ENCODE peak calls at places on chromosomes 6 and 20, in six cellular contexts. I is CD4-positive, alpha-beta T cell; T is AG09319; H is mesothelial cell of epicardium; G is neural progenitor cell; X is cardiac fibroblast. K is an unnamed sample.

GRCh38 chr20:4597215-4597614 is 124.5 kb upstream of the PRND start:
- DNase-seq in H (no peak), X (no peak), G (no peak), T (no peak), I (no peak), K (no peak)

GRCh38 chr6:75376347-75377024 is 91.9 kb upstream of the TMEM30A start:
- DNase-seq in X (peak; percentile 59), H (no peak), T (no peak), G (no peak), I (no peak), K (peak; percentile 34)

GRCh38 chr6:44051516-44051915 is 75.7 kb downstream of the MRPL14 start:
- DNase-seq in G (no peak), I (no peak), X (peak; percentile 74), T (no peak), H (no peak), K (peak; percentile 76)

GRCh38 chr6:137432054-137432545 is 62.1 kb downstream of the OLIG3 start:
- DNase-seq in H (no peak), X (no peak), T (no peak), G (no peak), I (no peak), K (no peak)

GRCh38 chr6:157556671-157557430 is 175.9 kb downstream of the ZDHHC14 start:
- DNase-seq in G (no peak), T (no peak), H (no peak), I (no peak), X (no peak), K (no peak)

GRCh38 chr20:2697768-2698167 is 5.2 kb downstream of the EBF4 start:
- DNase-seq in I (no peak), X (no peak), H (no peak), G (no peak), T (no peak), K (no peak)

GRCh38 chr6:123803862-123804681 is at the start of gene NKAIN2:
- DNase-seq in X (no peak), H (peak; percentile 25), T (no peak), G (peak; percentile 82), I (no peak), K (no peak)

GRCh38 chr20:47125553-47126373 is 230.7 kb downstream of the ZMYND8 start:
- DNase-seq in T (no peak), H (no peak), I (no peak), G (peak; percentile 79), X (peak; percentile 44), K (no peak)

GRCh38 chr6:167508919-167509852 is 184.3 kb downstream of the TTLL2 start:
- DNase-seq in T (no peak), G (no peak), I (no peak), H (no peak), X (no peak), K (no peak)

GRCh38 chr20:32896521-32897280 is 38.0 kb downstream of the EFCAB8 start:
- DNase-seq in G (no peak), I (no peak), T (no peak), X (no peak), H (no peak), K (no peak)

GRCh38 chr20:40993794-40994540 is 34.7 kb upstream of the TOP1 start:
- DNase-seq in X (peak; percentile 29), H (no peak), T (no peak), G (no peak), I (no peak), K (no peak)

GRCh38 chr6:159617444-159617843 is 75.6 kb downstream of the SOD2 start:
- DNase-seq in I (no peak), T (no peak), G (no peak), X (no peak), H (no peak), K (no peak)

DNA sequence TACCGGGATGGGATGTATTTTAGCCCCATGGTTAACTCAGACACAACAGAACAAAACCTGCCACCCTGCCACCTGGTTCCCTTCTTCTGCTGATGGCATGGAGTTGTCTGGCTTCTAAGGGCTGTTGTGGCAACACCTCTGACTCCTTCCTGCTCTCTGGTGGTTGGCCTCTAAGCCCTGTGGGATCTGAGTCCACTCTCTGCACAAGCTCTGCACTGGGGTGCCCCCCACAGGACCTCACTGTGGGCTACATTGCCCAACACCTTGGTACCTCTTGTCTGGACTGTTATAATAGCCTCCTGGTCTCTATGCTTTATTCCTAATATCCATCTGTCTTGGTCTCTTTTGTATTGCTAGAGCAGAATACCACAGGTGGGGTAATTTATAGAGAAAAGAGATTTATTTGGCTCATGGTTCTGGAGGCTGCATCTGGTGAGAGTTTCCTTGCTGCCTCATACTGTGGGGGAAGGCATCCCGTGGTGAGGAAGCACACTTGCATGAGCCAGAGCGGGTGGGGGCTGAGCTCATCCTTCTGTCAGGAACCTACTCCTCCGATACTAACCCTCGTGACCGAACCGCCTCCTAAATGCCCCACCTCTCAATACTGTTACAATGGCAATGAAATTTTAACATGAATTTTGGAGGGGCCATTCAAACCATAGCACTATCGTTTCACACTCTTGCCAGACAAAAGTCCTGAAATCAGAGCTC is 127.1 kb downstream of the PAX1 start:
- DNase-seq in H (no peak), X (no peak), T (no peak), G (no peak), I (no peak), K (no peak)
- TF ChIP-seq CTCF in H (no peak), X (no peak), T (no peak), G (no peak), I (no peak), K (no peak)

GRCh38 chr20:48431635-48432034 is 396.2 kb downstream of the PREX1 start:
- DNase-seq in H (no peak), T (no peak), G (no peak), X (no peak), I (no peak), K (no peak)
- TF ChIP-seq CTCF in H (no peak), T (no peak), G (no peak), X (no peak), I (no peak), K (no peak)

GRCh38 chr6:35737413-35738211 is 780 bp downstream of the ARMC12 start:
- DNase-seq in G (no peak), H (no peak), X (peak; percentile 91), I (no peak), T (peak; percentile 66), K (peak; percentile 83)
- TF ChIP-seq CTCF in G (peak; percentile 62), H (peak; percentile 68), X (peak; percentile 86), I (peak; percentile 78), T (peak; percentile 78), K (peak; percentile 87)

GRCh38 chr20:58555078-58555765 is 40.0 kb upstream of the APCDD1L start:
- DNase-seq in T (peak; percentile 27), X (peak; percentile 87), G (no peak), H (no peak), I (no peak), K (peak; percentile 91)

GRCh38 chr20:58556961-58557360 is 41.8 kb upstream of the APCDD1L start:
- DNase-seq in I (no peak), T (no peak), X (no peak), H (no peak), G (no peak), K (no peak)

GRCh38 chr20:58557713-58558335 is 42.6 kb upstream of the APCDD1L start:
- DNase-seq in G (no peak), I (no peak), T (no peak), X (no peak), H (no peak), K (no peak)

GRCh38 chr20:58559368-58559729 is 44.1 kb upstream of the APCDD1L start:
- DNase-seq in G (no peak), H (no peak), T (no peak), X (no peak), I (no peak), K (no peak)

DNA sequence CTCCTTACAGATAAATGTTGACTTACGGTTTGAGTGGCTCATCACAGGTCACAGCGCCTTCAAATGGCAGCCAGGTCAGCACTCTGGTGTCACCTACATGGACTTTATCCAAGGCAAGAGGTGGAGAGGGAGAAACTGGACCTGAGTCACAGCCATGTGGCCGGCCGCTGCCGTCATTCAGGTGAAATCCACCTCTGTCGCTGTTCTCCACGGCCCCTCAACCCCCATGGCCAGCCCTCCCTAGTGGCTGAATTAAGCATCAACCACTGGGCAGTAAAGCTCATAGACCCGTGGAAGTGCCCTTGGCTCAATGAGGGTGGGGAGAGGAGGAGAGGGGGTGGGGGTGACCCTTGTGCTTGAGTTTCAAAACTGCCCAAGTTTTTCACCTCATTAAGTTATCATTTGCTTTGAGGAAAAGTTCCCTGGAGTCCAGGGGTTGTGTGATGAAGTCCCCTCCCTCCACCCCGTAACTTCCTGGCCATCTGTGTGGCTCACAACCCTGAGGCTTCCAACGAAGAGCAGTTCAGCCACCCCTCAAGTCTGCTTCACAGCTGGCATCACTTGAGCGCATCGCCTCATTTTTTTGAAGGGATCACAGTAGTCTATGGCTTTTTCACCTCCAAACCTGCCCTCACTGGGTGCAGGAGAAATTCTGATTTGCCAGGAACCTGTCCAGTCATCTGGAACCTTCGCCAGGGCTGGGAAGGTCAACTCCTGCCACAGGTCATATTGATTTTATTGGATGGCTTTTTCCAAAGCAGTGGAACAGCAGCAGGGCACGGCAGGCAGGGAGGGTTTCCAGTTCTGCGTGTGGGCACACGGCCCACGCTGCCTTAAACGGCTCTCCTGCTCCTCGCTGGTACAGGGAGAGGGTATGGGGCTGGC is 43.5 kb upstream of the APCDD1L start:
- DNase-seq in X (no peak), H (no peak), T (no peak), G (no peak), I (no peak), K (no peak)
- TF ChIP-seq CTCF in X (no peak), H (no peak), T (no peak), G (peak; percentile 7), I (no peak), K (peak; percentile 22)

GRCh38 chr6:13406781-13407180 is 78.4 kb upstream of the TBC1D7 start:
- DNase-seq in X (peak; percentile 60), H (no peak), I (no peak), T (no peak), G (no peak), K (no peak)
- TF ChIP-seq CTCF in X (no peak), H (no peak), I (no peak), T (no peak), G (no peak), K (no peak)

GRCh38 chr20:10611357-10611756 is 62.4 kb downstream of the JAG1 start:
- DNase-seq in T (no peak), I (no peak), H (no peak), G (peak; percentile 75), X (peak; percentile 72), K (peak; percentile 27)
- TF ChIP-seq CTCF in T (peak; percentile 30), I (no peak), H (peak; percentile 18), G (peak; percentile 75), X (peak; percentile 64), K (peak; percentile 74)

GRCh38 chr20:1423625-1424106 is 30.8 kb upstream of the FKBP1A start:
- DNase-seq in I (no peak), G (peak; percentile 89), H (no peak), X (peak; percentile 78), T (no peak), K (peak; percentile 30)
- TF ChIP-seq CTCF in I (no peak), G (peak; percentile 54), H (no peak), X (peak; percentile 5), T (no peak), K (peak; percentile 15)

GRCh38 chr6:110562316-110562915 is 86.0 kb upstream of the SLC22A16 start:
- DNase-seq in G (no peak), I (no peak), X (no peak), T (no peak), H (no peak), K (no peak)
- TF ChIP-seq CTCF in G (no peak), I (no peak), X (no peak), T (no peak), H (no peak), K (no peak)

GRCh38 chr6:135743476-135743875 is 108.0 kb upstream of the PDE7B start:
- DNase-seq in T (no peak), G (no peak), X (no peak), I (no peak), H (no peak), K (no peak)
- TF ChIP-seq CTCF in T (no peak), G (peak; percentile 33), X (no peak), I (no peak), H (peak; percentile 42), K (peak; percentile 56)

K was measured in HFFc6.